ENCODE peak calls at places on chromosomes 5 and 9, in eight cellular contexts. V is mesenchymal stem cell, Z is H9, G is IMR-90, A is DND-41, T is HCT116, C is PC-3, P is mesendoderm. O is an unnamed sample.

GRCh38 chr9:128469070-128469469 is 13.3 kb downstream of the ODF2 start:
- DNase-seq in V (no peak), Z (no peak), G (no peak), A (no peak), T (no peak), C (no peak), P (no peak), O (no peak)

GRCh38 chr5:117679046-117679445 is 1104.4 kb upstream of the SEMA6A start:
- DNase-seq in V (no peak), Z (no peak), G (no peak), A (no peak), T (no peak), C (no peak), P (no peak), O (no peak)

GRCh38 chr5:31464081-31464480 is 67.8 kb downstream of the DROSHA start:
- DNase-seq in V (no peak), Z (no peak), G (no peak), A (no peak), T (no peak), C (no peak), P (no peak), O (no peak)

GRCh38 chr9:92968081-92968480 is 20.8 kb downstream of the FGD3 start:
- DNase-seq in V (no peak), Z (no peak), G (no peak), A (no peak), T (no peak), C (no peak), P (no peak), O (no peak)

GRCh38 chr9:120935383-120935857 is 8.8 kb upstream of the TRAF1 start:
- DNase-seq in V (peak), Z (no peak), G (peak), A (peak), T (no peak), C (peak), P (no peak), O (no peak)

GRCh38 chr5:68348447-68349222 is 133.1 kb downstream of the PIK3R1 start:
- DNase-seq in V (no peak), Z (no peak), G (no peak), A (no peak), T (no peak), C (no peak), P (no peak), O (no peak)

GRCh38 chr5:10454591-10455272 is 13.1 kb downstream of the ROPN1L start:
- DNase-seq in V (peak), Z (no peak), G (peak), A (no peak), T (no peak), C (peak), P (no peak), O (no peak)

GRCh38 chr9:93291536-93292287 is 107.8 kb downstream of the WNK2 start:
- DNase-seq in V (no peak), Z (no peak), G (no peak), A (no peak), T (no peak), C (no peak), P (no peak), O (no peak)

GRCh38 chr5:1805326-1805725 is 4.1 kb downstream of the NDUFS6 start:
- DNase-seq in V (no peak), Z (no peak), G (no peak), A (no peak), T (no peak), C (no peak), P (no peak), O (no peak)

GRCh38 chr9:89781838-89782237 is 177.0 kb downstream of the GADD45G start:
- DNase-seq in V (no peak), Z (no peak), G (no peak), A (no peak), T (no peak), C (no peak), P (no peak), O (no peak)

GRCh38 chr9:22100626-22101025 is 91.5 kb upstream of the CDKN2B start:
- DNase-seq in V (no peak), Z (no peak), G (no peak), A (no peak), T (peak), C (no peak), P (peak), O (no peak)

GRCh38 chr9:22102347-22103053 is 93.4 kb upstream of the CDKN2B start:
- DNase-seq in V (no peak), Z (no peak), G (no peak), A (no peak), T (no peak), C (peak), P (no peak), O (no peak)

GRCh38 chr9:22107202-22107601 is 98.1 kb upstream of the CDKN2B start:
- DNase-seq in V (peak), Z (no peak), G (peak), A (no peak), T (no peak), C (no peak), P (no peak), O (no peak)

GRCh38 chr9:22105005-22105722 is 96.1 kb upstream of the CDKN2B start:
- DNase-seq in V (no peak), Z (no peak), G (no peak), A (no peak), T (no peak), C (no peak), P (no peak), O (no peak)

DNA sequence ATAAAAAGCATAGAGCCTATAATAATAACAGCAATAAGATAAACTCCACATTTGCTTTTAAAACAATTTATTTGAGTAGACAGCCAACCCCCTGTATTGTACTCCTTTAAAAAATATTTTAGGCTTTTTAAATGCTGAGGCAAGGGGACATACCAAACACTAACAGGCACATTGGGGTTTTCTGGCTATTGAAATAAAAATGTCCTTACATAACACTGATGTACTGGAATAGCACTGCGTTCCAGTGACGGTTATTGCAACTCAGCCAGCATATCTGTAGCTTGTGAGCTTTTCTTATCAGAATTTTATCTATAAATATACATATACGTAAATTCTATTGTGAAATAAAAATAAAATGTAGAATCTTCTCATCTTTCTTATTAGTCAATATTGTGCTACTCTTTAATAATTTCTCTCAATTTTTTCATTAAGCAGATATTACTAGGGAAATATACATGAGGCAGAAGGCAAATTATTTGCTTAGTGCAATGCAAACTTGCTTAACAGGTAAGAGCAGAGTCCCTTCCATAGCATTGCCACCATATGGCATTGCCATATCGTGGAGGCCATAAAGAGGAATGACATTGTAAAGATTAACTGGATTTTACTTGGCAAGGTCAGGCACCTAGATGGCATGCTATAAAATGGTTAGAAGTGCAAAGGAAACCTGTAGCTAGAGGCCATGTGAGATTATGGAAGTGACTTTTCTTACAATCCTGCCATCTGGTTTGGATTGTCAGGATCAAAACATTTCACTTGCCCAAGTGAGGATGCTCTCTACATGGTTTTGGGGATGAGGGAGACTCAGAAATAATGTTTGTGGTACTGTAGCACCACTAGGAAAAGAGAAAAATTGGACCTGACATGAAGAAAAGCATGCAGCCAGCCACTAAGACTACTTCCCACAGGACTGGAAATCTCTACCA is 94.8 kb upstream of the CDKN2B start:
- DNase-seq in V (peak), Z (no peak), G (peak), A (no peak), T (no peak), C (peak), P (no peak), O (no peak)
- H3K9ac ChIP-seq in V (peak), Z (no peak), G (no peak), A (no peak), T (no peak), C (peak), P (no peak), O (no peak)

GRCh38 chr5:53111139-53111538 is 1.6 kb upstream of the MOCS2 start:
- DNase-seq in V (no peak), Z (no peak), G (no peak), A (no peak), T (no peak), C (no peak), P (no peak), O (no peak)

GRCh38 chr5:53105611-53106300 is 3.8 kb downstream of the MOCS2 start:
- DNase-seq in V (no peak), Z (no peak), G (no peak), A (no peak), T (no peak), C (no peak), P (no peak), O (no peak)

GRCh38 chr5:53110156-53110555 is 599 bp upstream of the MOCS2 start:
- DNase-seq in V (no peak), Z (no peak), G (no peak), A (no peak), T (no peak), C (no peak), P (peak), O (no peak)

GRCh38 chr5:53109436-53110127 is at the start of gene MOCS2:
- DNase-seq in V (peak), Z (peak), G (peak), A (peak), T (peak), C (peak), P (peak), O (no peak)

DNA sequence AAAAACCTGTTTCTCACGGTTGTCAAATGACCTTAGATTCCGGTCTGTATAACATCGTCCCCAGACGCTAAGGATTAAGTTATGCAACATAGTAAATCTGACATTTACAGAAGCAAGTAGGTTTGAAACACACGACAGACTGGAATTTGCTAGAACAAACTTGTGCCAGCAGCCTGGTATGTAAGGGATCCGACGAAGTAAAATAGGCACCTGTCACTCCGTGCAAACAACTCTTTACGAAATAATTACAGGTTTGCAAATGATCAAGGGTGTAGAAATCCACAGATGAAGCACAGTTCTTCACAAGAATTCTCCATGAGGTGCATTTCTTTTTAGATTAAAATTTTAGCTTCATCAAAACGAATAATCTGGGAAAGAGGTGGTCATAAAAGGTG is 519 bp downstream of the MOCS2 start:
- DNase-seq in V (peak), Z (no peak), G (no peak), A (no peak), T (no peak), C (no peak), P (peak), O (no peak)
- H3K9ac ChIP-seq in V (peak), Z (peak), G (peak), A (peak), T (peak), C (peak), P (peak), O (peak)

GRCh38 chr5:180128671-180129261 is 57.2 kb upstream of the RNF130 start:
- DNase-seq in V (no peak), Z (no peak), G (no peak), A (no peak), T (no peak), C (no peak), P (no peak), O (no peak)
- H3K9ac ChIP-seq in V (no peak), Z (no peak), G (no peak), A (no peak), T (no peak), C (no peak), P (no peak), O (no peak)

GRCh38 chr5:112583166-112583565 is 154.5 kb upstream of the APC start:
- DNase-seq in V (no peak), Z (no peak), G (no peak), A (no peak), T (no peak), C (no peak), P (no peak), O (no peak)

GRCh38 chr5:112584781-112585180 is 152.9 kb upstream of the APC start:
- DNase-seq in V (no peak), Z (no peak), G (no peak), A (no peak), T (no peak), C (no peak), P (peak), O (no peak)

GRCh38 chr5:112581811-112582320 is 155.8 kb upstream of the APC start:
- DNase-seq in V (no peak), Z (no peak), G (no peak), A (no peak), T (no peak), C (no peak), P (no peak), O (no peak)

GRCh38 chr5:112576298-112576925 is 157.3 kb upstream of the EPB41L4A start:
- DNase-seq in V (no peak), Z (no peak), G (no peak), A (no peak), T (no peak), C (no peak), P (no peak), O (no peak)

GRCh38 chr5:112579771-112580170 is 157.9 kb upstream of the APC start:
- DNase-seq in V (peak), Z (no peak), G (no peak), A (no peak), T (no peak), C (no peak), P (peak), O (no peak)
- H3K9ac ChIP-seq in V (no peak), Z (no peak), G (no peak), A (no peak), T (no peak), C (no peak), P (no peak), O (no peak)